ENCODE peak calls at places on chromosome 14, in four cellular contexts. M, G, O and E are unnamed samples.

GRCh38 chr14:50148799-50149198 is 32.4 kb upstream of the VCPKMT start:
- DNase-seq in M (no peak), G (no peak), O (no peak), E (no peak)

GRCh38 chr14:75697371-75697770 is 36.3 kb downstream of the TTLL5 start:
- DNase-seq in M (no peak), G (no peak), O (no peak), E (no peak)

GRCh38 chr14:63857467-63858030 is 4.7 kb downstream of the SYNE2 start:
- DNase-seq in M (no peak), G (no peak), O (no peak), E (no peak)

GRCh38 chr14:35866595-35867279 is 40.6 kb downstream of the BRMS1L start:
- DNase-seq in M (no peak), G (no peak), O (no peak), E (no peak)

GRCh38 chr14:82755923-82756322 is 1222.3 kb upstream of the SEL1L start:
- DNase-seq in M (no peak), G (no peak), O (no peak), E (no peak)

GRCh38 chr14:94451091-94451751 is 1.4 kb downstream of the SERPINA11 start:
- DNase-seq in M (no peak), G (no peak), O (no peak), E (peak)

GRCh38 chr14:58426819-58427288 is 477 bp downstream of the TIMM9 start:
- DNase-seq in M (peak), G (peak), O (no peak), E (peak)

GRCh38 chr14:79279645-79280399 is 931.5 kb downstream of the DIO2 start:
- DNase-seq in M (no peak), G (no peak), O (no peak), E (no peak)

GRCh38 chr14:58239259-58240210 is 5.1 kb upstream of the PSMA3 start:
- DNase-seq in M (peak), G (peak), O (peak), E (peak)

GRCh38 chr14:33914676-33915516 is 36.0 kb downstream of the EGLN3 start:
- DNase-seq in M (no peak), G (peak), O (no peak), E (no peak)

GRCh38 chr14:101445278-101445677 is 116.0 kb upstream of the DIO3 start:
- DNase-seq in M (no peak), G (no peak), O (no peak), E (no peak)

GRCh38 chr14:50544911-50545310 is 12.5 kb upstream of the MAP4K5 start:
- DNase-seq in M (no peak), G (no peak), O (no peak), E (no peak)

GRCh38 chr14:33943081-33943480 is 7.8 kb downstream of the EGLN3 start:
- DNase-seq in M (no peak), G (peak), O (no peak), E (no peak)

GRCh38 chr14:64891839-64892375 is 12.2 kb upstream of the SPTB start:
- DNase-seq in M (no peak), G (peak), O (peak), E (peak)

GRCh38 chr14:83867871-83868270 is 1662.1 kb upstream of the FLRT2 start:
- DNase-seq in M (no peak), G (no peak), O (no peak), E (no peak)

GRCh38 chr14:36981832-36982528 is 190.4 kb downstream of the SLC25A21 start:
- DNase-seq in M (no peak), G (no peak), O (no peak), E (no peak)

GRCh38 chr14:22530101-22530500 is 58.9 kb downstream of the DAD1 start:
- DNase-seq in M (no peak), G (no peak), O (no peak), E (no peak)

GRCh38 chr14:55111122-55111705 is 17.8 kb upstream of the LGALS3 start:
- DNase-seq in M (no peak), G (no peak), O (no peak), E (no peak)

GRCh38 chr14:57982802-57983201 is 116.9 kb upstream of the SLC35F4 start:
- DNase-seq in M (no peak), G (no peak), O (no peak), E (no peak)

GRCh38 chr14:74962493-74962892 is 7.1 kb upstream of the PGF start:
- DNase-seq in M (no peak), G (no peak), O (no peak), E (no peak)

GRCh38 chr14:96598332-96598928 is 96.2 kb downstream of the PAPOLA start:
- DNase-seq in M (no peak), G (no peak), O (no peak), E (no peak)

GRCh38 chr14:91399868-91400640 is 17.6 kb downstream of the CCDC88C start:
- DNase-seq in M (no peak), G (no peak), O (no peak), E (no peak)

GRCh38 chr14:37472906-37473305 is 122.1 kb downstream of the FOXA1 start:
- DNase-seq in M (no peak), G (no peak), O (no peak), E (no peak)

GRCh38 chr14:61462566-61463195 is 141.3 kb downstream of the PRKCH start:
- DNase-seq in M (no peak), G (peak), O (no peak), E (peak)

GRCh38 chr14:101007765-101008164 is 104.2 kb upstream of the RTL1 start:
- DNase-seq in M (no peak), G (no peak), O (no peak), E (no peak)

GRCh38 chr14:57417228-57417627 is 26.8 kb downstream of the NAA30 start:
- DNase-seq in M (no peak), G (no peak), O (no peak), E (no peak)

GRCh38 chr14:67517083-67517482 is 16.0 kb upstream of the PLEKHH1 start:
- DNase-seq in M (no peak), G (no peak), O (no peak), E (no peak)

GRCh38 chr14:54702492-54702891 is 135.6 kb downstream of the SAMD4A start:
- DNase-seq in M (no peak), G (no peak), O (no peak), E (no peak)

GRCh38 chr14:37275963-37276362 is 78.2 kb downstream of the MIPOL1 start:
- DNase-seq in M (no peak), G (no peak), O (no peak), E (no peak)

GRCh38 chr14:75417674-75418073 is 10.1 kb upstream of the JDP2 start:
- DNase-seq in M (no peak), G (peak), O (no peak), E (peak)

DNA sequence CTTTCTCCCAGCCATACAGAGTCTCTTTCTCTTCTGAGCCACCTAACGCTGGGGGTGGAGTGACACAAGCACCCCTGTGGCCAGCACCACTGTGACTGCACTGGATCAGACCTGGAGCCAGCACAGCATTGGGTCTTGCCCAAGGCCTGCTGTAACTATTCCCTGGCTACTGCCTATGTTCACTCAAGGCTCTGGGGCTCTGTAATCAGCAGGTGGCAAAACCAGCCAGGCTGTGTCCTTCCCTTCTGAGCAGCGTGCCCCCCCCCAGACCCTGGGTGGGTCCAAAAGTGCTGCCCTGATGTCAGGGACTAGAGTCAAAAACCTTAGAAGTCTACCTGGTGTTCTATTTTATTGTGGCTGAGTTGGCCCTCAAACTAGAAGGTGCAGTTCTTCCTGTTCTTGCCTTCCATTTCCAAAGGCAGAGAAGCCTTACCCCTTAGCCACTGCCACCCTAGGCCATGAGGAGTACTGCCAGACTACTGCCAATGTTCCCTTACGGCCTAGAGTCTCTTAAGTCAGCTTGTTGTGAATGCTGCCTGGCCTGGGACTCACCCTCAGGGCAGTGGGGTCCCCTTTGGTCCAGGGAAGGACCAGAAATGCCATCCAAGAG is 49.9 kb downstream of the PELI2 start:
- DNase-seq in M (no peak), G (no peak), O (no peak), E (no peak)
- TF ChIP-seq SRF in M (no peak), G (no peak), O (no peak), E (no peak)

GRCh38 chr14:52575858-52576257 is 23.2 kb downstream of the GPR137C start:
- DNase-seq in M (no peak), G (no peak), O (no peak), E (no peak)
- TF ChIP-seq BRCA1 in M (no peak), G (no peak), O (no peak), E (no peak)

DNA sequence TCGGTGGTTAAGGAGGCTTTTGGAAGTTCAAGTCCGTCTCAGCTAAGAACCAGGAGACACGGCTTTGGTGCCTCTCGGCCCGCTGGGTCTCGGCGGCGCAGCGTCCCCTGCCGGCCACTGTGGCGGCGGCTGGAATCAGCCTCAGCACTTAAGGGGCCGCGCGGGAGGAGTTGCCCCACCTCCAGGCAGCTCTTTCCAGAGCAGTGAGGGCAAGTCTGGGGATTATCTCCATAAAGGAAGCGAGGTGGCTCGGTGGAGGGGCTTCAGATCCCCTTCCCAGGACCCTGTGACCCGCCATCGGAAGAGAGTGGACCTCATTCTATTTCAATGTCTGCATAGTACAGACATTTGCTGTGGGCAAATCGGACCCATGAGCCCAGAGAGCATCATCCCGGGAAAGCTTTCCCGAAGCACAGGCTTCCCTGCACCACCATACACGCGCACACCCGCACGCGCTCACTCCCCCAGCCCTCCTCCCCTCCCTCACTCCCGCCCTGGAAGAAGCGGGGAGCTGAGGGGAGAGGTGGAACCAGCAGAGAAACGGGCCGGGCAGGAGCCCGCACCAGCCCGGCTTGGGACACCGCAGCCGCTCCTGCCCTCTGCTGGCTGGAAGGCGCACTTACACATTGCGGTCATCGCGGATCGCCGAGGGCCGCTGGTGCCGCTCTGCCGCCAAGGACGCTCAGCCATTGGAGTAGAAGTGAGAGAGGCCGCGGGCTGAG is 15.9 kb downstream of the RNASE2 start:
- DNase-seq in M (peak), G (peak), O (peak), E (peak)
- TF ChIP-seq SRF in M (peak), G (no peak), O (no peak), E (no peak)

DNA sequence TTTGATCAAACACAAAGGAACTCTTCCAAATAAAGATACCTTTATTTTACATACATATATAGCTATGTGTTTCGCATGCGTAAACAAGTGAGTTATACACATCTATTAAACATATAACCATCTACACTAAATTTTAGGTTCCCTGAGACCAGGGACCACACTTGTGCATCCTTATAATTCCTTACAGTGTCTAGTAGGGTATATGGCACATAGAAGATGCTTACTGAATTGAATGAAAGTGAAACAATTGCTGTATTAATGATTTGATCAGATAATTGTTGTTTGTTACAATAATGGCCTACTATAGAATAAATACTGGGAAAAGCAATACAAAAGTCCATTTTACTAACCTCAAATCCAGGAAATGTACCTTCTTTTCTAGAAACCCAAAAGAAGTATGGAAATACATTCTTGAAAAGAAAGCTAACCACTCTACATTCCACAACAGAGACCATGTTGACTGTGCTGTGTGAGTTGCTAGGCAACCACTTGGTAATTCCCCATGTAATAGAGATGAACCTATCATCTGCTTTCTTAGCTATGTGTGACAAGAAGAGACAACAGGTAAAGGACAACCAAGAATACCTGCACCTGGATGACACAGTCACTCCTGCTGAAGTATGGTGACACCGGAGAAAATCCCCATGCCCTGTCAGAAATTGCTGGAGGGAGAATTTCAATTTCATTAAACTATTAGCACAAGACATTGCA is 11.9 kb upstream of the CIPC start:
- DNase-seq in M (no peak), G (no peak), O (no peak), E (peak)
- TF ChIP-seq BRCA1 in M (no peak), G (no peak), O (no peak), E (no peak)

GRCh38 chr14:53495846-53496343 is 342.8 kb upstream of the DDHD1 start:
- DNase-seq in M (no peak), G (no peak), O (no peak), E (no peak)

GRCh38 chr14:53493895-53494294 is 340.8 kb upstream of the DDHD1 start:
- DNase-seq in M (no peak), G (no peak), O (no peak), E (no peak)

GRCh38 chr14:53494587-53494986 is 341.5 kb upstream of the DDHD1 start:
- DNase-seq in M (no peak), G (no peak), O (no peak), E (no peak)

GRCh38 chr14:53493310-53493709 is 340.2 kb upstream of the DDHD1 start:
- DNase-seq in M (no peak), G (no peak), O (no peak), E (no peak)

GRCh38 chr14:53491256-53491905 is 338.3 kb upstream of the DDHD1 start:
- DNase-seq in M (no peak), G (no peak), O (no peak), E (no peak)
- TF ChIP-seq SRF in M (no peak), G (no peak), O (no peak), E (no peak)

GRCh38 chr14:86091811-86092210 is 561.9 kb downstream of the FLRT2 start:
- DNase-seq in M (no peak), G (no peak), O (no peak), E (no peak)
- TF ChIP-seq BRCA1 in M (no peak), G (no peak), O (no peak), E (no peak)